ENCODE peak calls at places on chromosomes 3 and 15, in nine cellular contexts. C, J, I, H, X, G, U, Q and S are unnamed samples.

GRCh38 chr15:79206940-79207339 is 75.6 kb upstream of the ANKRD34C start:
- DNase-seq in C (no peak), J (no peak), I (no peak), H (no peak), X (no peak), G (no peak), U (no peak), Q (no peak), S (no peak)

GRCh38 chr3:170869240-170869592 is 779 bp downstream of the RPL22L1 start:
- DNase-seq in C (no peak), J (no peak), I (no peak), H (no peak), X (no peak), G (no peak), U (no peak), Q (no peak), S (no peak)

GRCh38 chr3:32813180-32813579 is 4.6 kb upstream of the TRIM71 start:
- DNase-seq in C (no peak), J (no peak), I (no peak), H (no peak), X (no peak), G (no peak), U (no peak), Q (no peak), S (no peak)

GRCh38 chr3:149120051-149120972 is 9.1 kb upstream of the HPS3 start:
- DNase-seq in C (peak), J (no peak), I (peak), H (peak), X (no peak), G (no peak), U (no peak), Q (peak), S (no peak)

GRCh38 chr15:68614621-68615035 is 35.8 kb downstream of the CORO2B start:
- DNase-seq in C (no peak), J (no peak), I (no peak), H (peak), X (no peak), G (no peak), U (peak), Q (no peak), S (no peak)

GRCh38 chr3:189272500-189273119 is 100.8 kb downstream of the TPRG1 start:
- DNase-seq in C (peak), J (no peak), I (no peak), H (peak), X (no peak), G (no peak), U (no peak), Q (no peak), S (peak)

GRCh38 chr3:30114918-30115317 is 491.5 kb upstream of the TGFBR2 start:
- DNase-seq in C (no peak), J (no peak), I (no peak), H (no peak), X (no peak), G (no peak), U (no peak), Q (no peak), S (no peak)

GRCh38 chr15:89971592-89971997 is 29.5 kb upstream of the ZNF710 start:
- DNase-seq in C (peak), J (peak), I (peak), H (peak), X (no peak), G (no peak), U (peak), Q (peak), S (peak)

GRCh38 chr15:33209575-33210519 is 15.3 kb upstream of the FMN1 start:
- DNase-seq in C (no peak), J (no peak), I (no peak), H (no peak), X (no peak), G (no peak), U (no peak), Q (no peak), S (no peak)

GRCh38 chr3:22372292-22372949 is 621.4 kb upstream of the ZNF385D start:
- DNase-seq in C (no peak), J (no peak), I (peak), H (peak), X (no peak), G (no peak), U (no peak), Q (no peak), S (no peak)

GRCh38 chr15:99139276-99139675 is 34.4 kb downstream of the SYNM start:
- DNase-seq in C (no peak), J (no peak), I (no peak), H (no peak), X (no peak), G (no peak), U (no peak), Q (no peak), S (no peak)

GRCh38 chr3:135131290-135131689 is 336.2 kb downstream of the EPHB1 start:
- DNase-seq in C (no peak), J (no peak), I (no peak), H (no peak), X (no peak), G (no peak), U (no peak), Q (no peak), S (no peak)

GRCh38 chr15:64274541-64274940 is 81.4 kb downstream of the CSNK1G1 start:
- DNase-seq in C (no peak), J (no peak), I (no peak), H (no peak), X (no peak), G (no peak), U (no peak), Q (no peak), S (no peak)

GRCh38 chr3:73727854-73728253 is 103.1 kb upstream of the PDZRN3 start:
- DNase-seq in C (no peak), J (no peak), I (no peak), H (no peak), X (no peak), G (no peak), U (no peak), Q (no peak), S (no peak)

GRCh38 chr3:45547202-45547701 is 47.3 kb upstream of the LIMD1 start:
- DNase-seq in C (no peak), J (no peak), I (no peak), H (no peak), X (no peak), G (no peak), U (no peak), Q (no peak), S (no peak)

GRCh38 chr3:162525052-162525451 is 1028.4 kb downstream of the OTOL1 start:
- DNase-seq in C (no peak), J (no peak), I (peak), H (no peak), X (no peak), G (no peak), U (no peak), Q (peak), S (no peak)

GRCh38 chr3:66910721-66911120 is 87.4 kb upstream of the KBTBD8 start:
- DNase-seq in C (no peak), J (no peak), I (no peak), H (no peak), X (no peak), G (no peak), U (no peak), Q (no peak), S (no peak)

GRCh38 chr15:68781209-68781608 is 39.5 kb downstream of the ANP32A start:
- DNase-seq in C (no peak), J (no peak), I (no peak), H (no peak), X (no peak), G (no peak), U (no peak), Q (no peak), S (no peak)

GRCh38 chr15:70165811-70166284 is 68.1 kb upstream of the TLE3 start:
- DNase-seq in C (no peak), J (no peak), I (no peak), H (no peak), X (no peak), G (peak), U (no peak), Q (peak), S (no peak)

DNA sequence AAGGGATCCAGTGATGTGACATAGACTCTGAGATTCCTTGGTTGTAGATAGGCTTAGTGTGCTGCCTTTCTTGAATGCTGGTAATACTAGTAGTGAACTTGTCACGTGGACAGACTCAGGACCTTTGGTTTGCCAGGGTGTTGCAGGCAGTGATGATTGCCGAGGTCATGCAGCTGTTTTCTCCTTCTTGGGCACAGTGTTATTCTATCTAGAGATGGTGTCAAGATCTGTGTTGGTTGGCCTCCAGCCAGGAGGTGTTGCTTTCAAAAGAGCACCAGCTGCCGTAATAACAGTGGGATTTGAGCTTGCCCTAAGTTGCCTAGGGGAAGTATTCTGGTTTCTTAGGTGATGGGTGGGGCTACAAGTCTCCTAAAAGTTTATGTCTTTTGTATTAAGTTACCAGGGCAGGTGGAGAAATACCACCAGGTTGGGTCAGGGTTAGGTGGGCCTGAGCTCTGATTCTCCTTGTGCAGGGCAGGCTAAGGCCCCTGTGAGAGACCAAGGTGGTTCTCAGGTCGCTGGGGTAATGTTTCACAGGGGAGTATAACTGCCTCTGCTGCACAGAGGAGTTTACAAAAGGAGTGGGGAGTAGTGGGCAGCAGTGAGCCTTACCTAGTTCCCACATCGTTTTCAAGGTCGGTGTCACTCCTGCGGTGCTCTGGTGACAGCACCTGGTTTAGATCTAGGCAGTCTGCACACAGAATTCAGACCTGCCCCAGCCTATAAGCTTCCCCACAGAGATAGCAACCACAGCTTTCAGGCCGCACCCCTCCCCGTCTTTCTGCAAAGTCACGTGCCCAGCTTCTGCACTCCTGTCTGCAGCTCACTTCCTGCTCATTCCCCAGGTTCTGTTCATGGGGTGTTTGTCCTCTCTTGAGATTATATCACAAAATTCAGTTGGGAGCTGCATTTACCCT is 350.3 kb downstream of the DOCK3 start:
- DNase-seq in C (peak), J (peak), I (no peak), H (peak), X (no peak), G (no peak), U (no peak), Q (no peak), S (no peak)
- H3K4me3 ChIP-seq in C (peak), J (peak), I (no peak), H (no peak), X (no peak), G (no peak), U (no peak), Q (no peak), S (no peak)

GRCh38 chr15:72227192-72227586 is 3.8 kb downstream of the PKM start:
- DNase-seq in C (no peak), J (no peak), I (peak), H (no peak), X (peak), G (no peak), U (no peak), Q (peak), S (no peak)
- H3K4me3 ChIP-seq in C (peak), J (no peak), I (peak), H (peak), X (peak), G (no peak), U (peak), Q (peak), S (no peak)

GRCh38 chr3:159785276-159785675 is 203.4 kb upstream of the IL12A start:
- DNase-seq in C (no peak), J (no peak), I (peak), H (no peak), X (no peak), G (no peak), U (no peak), Q (no peak), S (no peak)

GRCh38 chr3:159782724-159783421 is 205.8 kb upstream of the IL12A start:
- DNase-seq in C (no peak), J (no peak), I (no peak), H (no peak), X (no peak), G (no peak), U (no peak), Q (no peak), S (no peak)

GRCh38 chr3:159786489-159787181 is 202.0 kb upstream of the IL12A start:
- DNase-seq in C (no peak), J (no peak), I (peak), H (no peak), X (no peak), G (no peak), U (no peak), Q (peak), S (no peak)

GRCh38 chr3:159781867-159782266 is 206.8 kb upstream of the IL12A start:
- DNase-seq in C (no peak), J (no peak), I (peak), H (no peak), X (no peak), G (no peak), U (no peak), Q (no peak), S (no peak)

GRCh38 chr3:159783780-159784747 is 204.6 kb upstream of the IL12A start:
- DNase-seq in C (no peak), J (no peak), I (peak), H (no peak), X (no peak), G (no peak), U (no peak), Q (peak), S (no peak)
- H3K4me3 ChIP-seq in C (no peak), J (no peak), I (peak), H (no peak), X (no peak), G (no peak), U (no peak), Q (no peak), S (no peak)

DNA sequence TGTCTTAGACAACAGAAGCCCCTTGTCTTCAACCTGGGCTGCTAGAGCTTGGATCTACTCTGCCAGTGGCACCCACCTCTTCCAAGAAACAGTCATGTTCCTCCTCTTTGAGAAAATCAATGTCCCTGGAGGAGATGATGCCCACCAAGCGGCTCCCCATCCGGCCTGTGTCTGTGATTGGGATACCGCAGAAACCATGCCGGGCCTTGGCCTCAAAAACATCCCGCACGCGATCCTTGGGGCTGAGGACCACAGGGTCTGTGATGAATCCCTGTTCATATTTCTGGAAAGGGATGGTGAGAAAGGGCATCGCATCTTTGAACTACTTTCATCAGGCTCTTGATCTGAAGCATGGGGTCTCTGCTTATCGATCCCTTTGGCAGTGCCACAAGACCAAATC is 1.6 kb downstream of the IMPDH2 start:
- DNase-seq in C (no peak), J (no peak), I (no peak), H (no peak), X (no peak), G (no peak), U (no peak), Q (no peak), S (no peak)
- H3K4me3 ChIP-seq in C (no peak), J (no peak), I (peak), H (peak), X (no peak), G (no peak), U (no peak), Q (no peak), S (no peak)

DNA sequence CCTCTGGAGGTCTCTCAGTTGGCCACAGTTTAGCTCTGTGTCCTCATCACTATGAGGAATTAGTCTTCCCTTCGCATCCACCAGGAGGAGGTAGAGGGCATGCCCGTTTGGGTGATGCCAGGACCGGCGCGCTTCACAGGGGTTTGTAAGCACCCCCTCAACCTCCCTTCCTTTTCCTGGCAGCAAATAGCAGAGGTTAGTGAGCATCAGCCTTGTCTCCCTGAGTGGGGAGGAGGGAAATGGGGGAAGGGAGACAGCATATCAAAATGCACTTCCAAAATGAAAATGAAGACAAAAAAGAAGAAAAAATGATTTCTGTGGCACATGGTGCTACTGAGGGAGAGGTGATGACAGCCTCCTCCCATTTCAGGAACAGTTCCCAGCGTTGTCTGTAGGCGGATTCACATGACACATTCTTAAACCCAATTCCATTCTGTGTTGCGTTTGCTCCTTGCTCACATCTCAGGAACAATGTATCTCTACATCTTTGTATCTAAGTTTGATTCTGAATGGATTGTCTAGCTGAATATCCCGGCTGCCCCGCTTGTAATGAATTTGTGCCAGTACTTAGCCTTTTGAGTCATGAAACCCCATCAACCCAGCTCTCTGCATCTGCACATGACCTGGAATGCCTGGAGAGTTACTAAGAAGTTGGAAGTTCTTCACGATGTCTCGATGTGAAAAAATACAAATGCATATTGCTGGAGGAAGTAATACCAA is 45.1 kb downstream of the TYRO3 start:
- DNase-seq in C (peak), J (peak), I (peak), H (peak), X (peak), G (peak), U (peak), Q (peak), S (no peak)
- H3K4me3 ChIP-seq in C (peak), J (no peak), I (no peak), H (no peak), X (no peak), G (peak), U (peak), Q (peak), S (no peak)

DNA sequence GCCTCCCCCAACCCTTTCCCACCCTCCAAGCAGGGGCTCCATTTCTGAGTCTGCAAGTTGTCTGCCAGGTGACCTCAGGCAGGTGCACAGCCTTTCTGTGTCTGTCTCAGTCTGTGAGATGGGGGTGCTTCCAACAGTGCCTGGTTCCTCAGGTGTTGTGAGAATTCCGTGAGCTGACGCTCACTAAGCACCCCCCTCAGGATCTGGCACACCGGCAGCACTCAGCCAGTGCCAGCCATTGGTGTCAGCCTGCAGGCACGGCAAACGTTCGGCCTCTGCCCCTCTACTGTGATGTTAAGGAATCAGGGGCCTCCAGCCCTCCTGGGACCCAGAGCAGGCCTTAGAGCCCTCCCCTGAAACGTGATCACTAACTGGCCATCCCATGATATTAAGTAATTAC is 2.4 kb downstream of the KLF15 start:
- DNase-seq in C (no peak), J (no peak), I (no peak), H (no peak), X (peak), G (no peak), U (peak), Q (no peak), S (no peak)
- H3K4me3 ChIP-seq in C (no peak), J (no peak), I (no peak), H (no peak), X (no peak), G (peak), U (peak), Q (no peak), S (no peak)

GRCh38 chr3:132723024-132723462 is 834 bp upstream of the NPHP3 start:
- DNase-seq in C (no peak), J (no peak), I (no peak), H (no peak), X (no peak), G (no peak), U (no peak), Q (peak), S (no peak)

GRCh38 chr3:132721479-132722164 is 587 bp downstream of the NPHP3 start:
- DNase-seq in C (no peak), J (no peak), I (peak), H (peak), X (peak), G (peak), U (peak), Q (peak), S (no peak)

GRCh38 chr3:132722165-132723023 is at the start of gene NPHP3:
- DNase-seq in C (peak), J (peak), I (peak), H (peak), X (peak), G (peak), U (peak), Q (peak), S (no peak)

GRCh38 chr3:132726341-132726823 is 4.2 kb upstream of the NPHP3 start:
- DNase-seq in C (peak), J (no peak), I (peak), H (peak), X (no peak), G (no peak), U (no peak), Q (no peak), S (no peak)

GRCh38 chr3:132723551-132723950 is 1.3 kb upstream of the NPHP3 start:
- DNase-seq in C (no peak), J (no peak), I (no peak), H (no peak), X (no peak), G (no peak), U (no peak), Q (no peak), S (no peak)
- H3K4me3 ChIP-seq in C (no peak), J (no peak), I (no peak), H (peak), X (peak), G (peak), U (peak), Q (peak), S (no peak)

GRCh38 chr3:197392961-197393360 is 94.5 kb upstream of the DLG1 start:
- DNase-seq in C (no peak), J (no peak), I (no peak), H (no peak), X (no peak), G (peak), U (no peak), Q (peak), S (no peak)
- H3K4me3 ChIP-seq in C (no peak), J (no peak), I (no peak), H (no peak), X (no peak), G (no peak), U (no peak), Q (no peak), S (no peak)